ENCODE peak calls at places on chromosomes 7 and 10, in four cellular contexts. N, L, V and M are unnamed samples.

GRCh38 chr7:108455524-108455832 is 758 bp downstream of the NRCAM start:
- DNase-seq in V (no peak), N (no peak), L (peak), M (no peak)

GRCh38 chr10:96419351-96419750 is 60.5 kb upstream of the OPALIN start:
- DNase-seq in N (no peak), L (no peak), V (no peak), M (no peak)

GRCh38 chr10:84270708-84271107 is 25.9 kb downstream of the RGR start:
- DNase-seq in N (no peak), V (no peak), L (no peak), M (no peak)

GRCh38 chr10:50279489-50279888 is 28.2 kb upstream of the ASAH2 start:
- DNase-seq in V (no peak), L (peak), N (peak), M (no peak)

GRCh38 chr7:27091936-27092752 is 3.7 kb downstream of the HOXA1 start:
- DNase-seq in N (no peak), V (no peak), L (no peak), M (no peak)

GRCh38 chr10:123642293-123642692 is 23.9 kb upstream of the GPR26 start:
- DNase-seq in L (no peak), N (no peak), V (no peak), M (no peak)

GRCh38 chr7:2143981-2144595 is 88.7 kb downstream of the MAD1L1 start:
- DNase-seq in V (no peak), L (no peak), N (peak), M (no peak)

GRCh38 chr7:25858562-25859411 is 293.2 kb upstream of the NFE2L3 start:
- DNase-seq in V (no peak), N (no peak), L (no peak), M (no peak)

GRCh38 chr7:148020679-148021078 is 569.9 kb upstream of the C7orf33 start:
- DNase-seq in V (no peak), L (no peak), N (no peak), M (no peak)

GRCh38 chr7:122143376-122143750 is 686 bp downstream of the AASS start:
- DNase-seq in N (no peak), L (peak), V (no peak), M (no peak)

GRCh38 chr10:35641430-35642015 is 573 bp downstream of the FZD8 start:
- DNase-seq in N (no peak), L (peak), V (no peak), M (no peak)
- H3K4me3 ChIP-seq in N (peak), L (peak), V (peak), M (peak)

GRCh38 chr10:128662520-128662919 is 536.3 kb upstream of the MKI67 start:
- DNase-seq in V (no peak), N (no peak), L (no peak), M (no peak)

GRCh38 chr10:128661404-128662197 is 535.4 kb upstream of the MKI67 start:
- DNase-seq in N (no peak), V (no peak), L (no peak), M (no peak)

GRCh38 chr10:128660726-128661125 is 534.5 kb upstream of the MKI67 start:
- DNase-seq in V (no peak), N (no peak), L (no peak), M (no peak)

DNA sequence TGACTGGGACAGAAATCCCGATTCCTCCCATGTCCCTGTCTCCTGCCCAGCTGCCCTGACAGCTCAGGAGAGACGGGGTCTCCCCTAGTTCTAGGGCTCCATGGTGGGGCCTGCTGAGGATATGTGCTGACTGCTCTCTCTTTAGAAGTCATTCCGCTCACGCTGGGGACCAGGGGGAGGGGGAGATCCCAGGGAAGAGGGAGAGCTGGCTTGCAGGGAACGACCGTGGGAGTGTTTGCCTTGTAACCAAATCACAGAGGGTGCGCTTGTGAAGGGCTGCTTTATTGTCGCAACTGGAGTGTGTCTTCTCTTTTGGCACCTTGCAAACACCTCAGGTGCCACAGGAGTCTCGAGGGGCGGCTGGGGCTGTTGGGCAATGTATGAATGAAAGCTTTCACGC is 531.3 kb upstream of the MKI67 start:
- DNase-seq in N (no peak), V (no peak), L (no peak), M (no peak)
- TF ChIP-seq CTCF in N (no peak), V (no peak), L (no peak), M (no peak)

GRCh38 chr7:114957434-114957833 is 35.5 kb downstream of the MDFIC start:
- DNase-seq in L (no peak), V (no peak), N (no peak), M (no peak)

GRCh38 chr7:114956702-114957101 is 34.8 kb downstream of the MDFIC start:
- DNase-seq in L (no peak), N (no peak), V (no peak), M (no peak)

GRCh38 chr7:114959931-114960330 is 38.0 kb downstream of the MDFIC start:
- DNase-seq in L (no peak), V (no peak), N (no peak), M (no peak)
- H3K4me3 ChIP-seq in L (no peak), V (no peak), N (no peak), M (no peak)

GRCh38 chr7:159118220-159118595 is 26.5 kb downstream of the VIPR2 start:
- DNase-seq in V (no peak), L (no peak), N (no peak), M (no peak)

GRCh38 chr7:159118623-159119022 is 26.0 kb downstream of the VIPR2 start:
- DNase-seq in V (no peak), N (no peak), L (no peak), M (no peak)

GRCh38 chr7:159119851-159120539 is 24.7 kb downstream of the VIPR2 start:
- DNase-seq in N (no peak), V (no peak), L (no peak), M (no peak)

GRCh38 chr7:159120540-159120919 is 24.1 kb downstream of the VIPR2 start:
- DNase-seq in L (no peak), N (no peak), V (no peak), M (no peak)

DNA sequence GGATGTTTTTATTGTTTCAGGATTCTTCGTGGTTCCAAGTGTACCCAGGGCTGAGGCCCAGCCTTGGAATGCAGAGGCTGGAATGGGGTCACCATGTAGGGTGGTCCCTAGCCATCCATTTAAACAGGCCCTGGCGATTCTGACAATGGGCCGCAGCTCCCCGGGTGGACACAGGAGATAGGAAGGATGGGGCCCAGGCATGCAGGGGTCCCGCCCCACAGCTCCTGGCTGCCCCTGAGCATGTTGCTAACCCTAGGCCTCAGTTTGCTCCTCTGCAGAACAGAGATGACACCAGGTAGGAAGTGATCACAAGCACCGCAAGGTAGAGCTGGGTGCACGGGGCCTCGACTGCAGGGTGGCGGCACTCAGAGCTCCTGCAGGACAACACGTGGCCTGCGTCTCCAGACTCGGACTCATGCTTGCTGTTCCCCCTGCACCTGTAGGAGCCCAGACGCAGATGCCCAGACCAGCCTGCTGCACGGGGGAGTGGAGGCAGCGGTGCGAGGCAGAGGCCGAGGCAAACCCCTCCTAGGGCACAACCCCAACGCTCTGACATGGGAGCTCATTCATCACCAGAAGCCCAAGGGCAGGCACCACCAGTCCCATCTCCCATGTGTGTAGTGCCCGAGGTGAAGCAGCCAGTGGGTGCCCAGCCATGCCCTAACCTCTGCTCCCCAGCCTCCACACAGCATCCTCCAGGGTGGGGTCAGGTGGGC is 25.5 kb downstream of the VIPR2 start:
- DNase-seq in V (no peak), N (peak), L (no peak), M (no peak)
- TF ChIP-seq CTCF in V (no peak), N (no peak), L (no peak), M (no peak)